ENCODE peak calls at places on chromosomes 12 and 14, in five cellular contexts. One of them, this sample, is unnamed.

GRCh38 chr12:113861708-113862312 is 104.3 kb downstream of the RBM19 start:
- DNase-seq in suprapubic skin: no peak
- DNase-seq in uterus: no peak
- DNase-seq in Peyer's patch: no peak
- DNase-seq in body of pancreas: no peak
- DNase-seq in this sample: no peak

GRCh38 chr12:114817491-114818440 is 133.8 kb upstream of the TBX3 start:
- DNase-seq in suprapubic skin: no peak
- DNase-seq in uterus: peak
- DNase-seq in Peyer's patch: no peak
- DNase-seq in body of pancreas: no peak
- DNase-seq in this sample: no peak

GRCh38 chr14:100882991-100883788 is 20.3 kb downstream of the RTL1 start:
- DNase-seq in suprapubic skin: no peak
- DNase-seq in uterus: no peak
- DNase-seq in Peyer's patch: no peak
- DNase-seq in body of pancreas: no peak
- DNase-seq in this sample: no peak

GRCh38 chr14:34018564-34019244 is 67.8 kb upstream of the EGLN3 start:
- DNase-seq in suprapubic skin: no peak
- DNase-seq in uterus: peak
- DNase-seq in Peyer's patch: no peak
- DNase-seq in body of pancreas: no peak
- DNase-seq in this sample: no peak

GRCh38 chr12:124768462-124769165 is 95.0 kb downstream of the SCARB1 start:
- DNase-seq in suprapubic skin: no peak
- DNase-seq in uterus: no peak
- DNase-seq in Peyer's patch: no peak
- DNase-seq in body of pancreas: no peak
- DNase-seq in this sample: no peak

GRCh38 chr12:704516-705242 is 41.4 kb upstream of the NINJ2 start:
- DNase-seq in suprapubic skin: no peak
- DNase-seq in uterus: no peak
- DNase-seq in Peyer's patch: no peak
- DNase-seq in body of pancreas: no peak
- DNase-seq in this sample: no peak

GRCh38 chr12:88388566-88389269 is 191.6 kb downstream of the KITLG start:
- DNase-seq in suprapubic skin: no peak
- DNase-seq in uterus: no peak
- DNase-seq in Peyer's patch: no peak
- DNase-seq in body of pancreas: no peak
- DNase-seq in this sample: no peak

GRCh38 chr12:25789520-25789919 is 169.0 kb upstream of the RASSF8 start:
- DNase-seq in suprapubic skin: no peak
- DNase-seq in uterus: no peak
- DNase-seq in Peyer's patch: no peak
- DNase-seq in body of pancreas: no peak
- DNase-seq in this sample: no peak

GRCh38 chr14:99073401-99073800 is 198.6 kb downstream of the BCL11B start:
- DNase-seq in suprapubic skin: no peak
- DNase-seq in uterus: no peak
- DNase-seq in Peyer's patch: no peak
- DNase-seq in body of pancreas: no peak
- DNase-seq in this sample: no peak
- H3K4me3 ChIP-seq in suprapubic skin: no peak
- H3K4me3 ChIP-seq in uterus: no peak
- H3K4me3 ChIP-seq in Peyer's patch: no peak
- H3K4me3 ChIP-seq in body of pancreas: no peak
- H3K4me3 ChIP-seq in this sample: no peak

GRCh38 chr12:55966408-55967281 is at the start of gene CDK2:
- DNase-seq in suprapubic skin: peak
- DNase-seq in uterus: peak
- DNase-seq in Peyer's patch: peak
- DNase-seq in body of pancreas: peak
- DNase-seq in this sample: peak
- TF ChIP-seq POLR2A in suprapubic skin: no peak
- TF ChIP-seq POLR2A in uterus: peak
- TF ChIP-seq POLR2A in Peyer's patch: peak
- TF ChIP-seq POLR2A in body of pancreas: peak
- TF ChIP-seq POLR2A in this sample: no peak

DNA sequence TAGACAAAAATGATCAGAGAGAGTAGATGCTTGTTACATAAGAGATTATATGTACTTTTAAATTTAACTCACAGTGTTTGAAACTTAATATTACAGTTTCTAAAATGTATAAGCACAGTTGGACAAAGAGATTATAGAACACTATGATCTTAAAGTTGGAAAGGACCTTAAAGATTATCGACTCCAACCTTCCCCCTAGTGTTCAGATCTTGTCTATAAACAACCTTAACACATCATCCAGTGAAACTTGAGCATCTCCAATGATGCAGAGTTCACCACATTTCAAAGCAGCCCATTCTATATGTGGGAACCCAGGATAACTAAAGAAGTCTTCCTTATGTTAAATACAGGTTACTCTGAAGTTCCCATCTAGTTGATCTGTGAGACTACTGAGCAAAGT is 480.8 kb downstream of the RMST start:
- DNase-seq in suprapubic skin: no peak
- DNase-seq in uterus: no peak
- DNase-seq in Peyer's patch: no peak
- DNase-seq in body of pancreas: no peak
- DNase-seq in this sample: no peak
- TF ChIP-seq CTCF in suprapubic skin: no peak
- TF ChIP-seq CTCF in uterus: no peak
- TF ChIP-seq CTCF in Peyer's patch: no peak
- TF ChIP-seq CTCF in body of pancreas: no peak
- TF ChIP-seq CTCF in this sample: no peak

GRCh38 chr12:105252901-105253300 is 16.9 kb upstream of the APPL2 start:
- DNase-seq in suprapubic skin: no peak
- DNase-seq in uterus: no peak
- DNase-seq in Peyer's patch: no peak
- DNase-seq in body of pancreas: no peak
- DNase-seq in this sample: no peak

GRCh38 chr12:105256921-105257320 is 20.9 kb upstream of the APPL2 start:
- DNase-seq in suprapubic skin: no peak
- DNase-seq in uterus: no peak
- DNase-seq in Peyer's patch: no peak
- DNase-seq in body of pancreas: no peak
- DNase-seq in this sample: no peak

GRCh38 chr12:105256011-105256410 is 20.0 kb upstream of the APPL2 start:
- DNase-seq in suprapubic skin: no peak
- DNase-seq in uterus: no peak
- DNase-seq in Peyer's patch: no peak
- DNase-seq in body of pancreas: no peak
- DNase-seq in this sample: no peak

GRCh38 chr12:105257321-105257728 is 21.4 kb upstream of the APPL2 start:
- DNase-seq in suprapubic skin: no peak
- DNase-seq in uterus: peak
- DNase-seq in Peyer's patch: no peak
- DNase-seq in body of pancreas: no peak
- DNase-seq in this sample: no peak

GRCh38 chr12:105253882-105254513 is 18.0 kb upstream of the APPL2 start:
- DNase-seq in suprapubic skin: no peak
- DNase-seq in uterus: no peak
- DNase-seq in Peyer's patch: no peak
- DNase-seq in body of pancreas: no peak
- DNase-seq in this sample: peak
- H3K4me3 ChIP-seq in suprapubic skin: no peak
- H3K4me3 ChIP-seq in uterus: no peak
- H3K4me3 ChIP-seq in Peyer's patch: no peak
- H3K4me3 ChIP-seq in body of pancreas: no peak
- H3K4me3 ChIP-seq in this sample: no peak

DNA sequence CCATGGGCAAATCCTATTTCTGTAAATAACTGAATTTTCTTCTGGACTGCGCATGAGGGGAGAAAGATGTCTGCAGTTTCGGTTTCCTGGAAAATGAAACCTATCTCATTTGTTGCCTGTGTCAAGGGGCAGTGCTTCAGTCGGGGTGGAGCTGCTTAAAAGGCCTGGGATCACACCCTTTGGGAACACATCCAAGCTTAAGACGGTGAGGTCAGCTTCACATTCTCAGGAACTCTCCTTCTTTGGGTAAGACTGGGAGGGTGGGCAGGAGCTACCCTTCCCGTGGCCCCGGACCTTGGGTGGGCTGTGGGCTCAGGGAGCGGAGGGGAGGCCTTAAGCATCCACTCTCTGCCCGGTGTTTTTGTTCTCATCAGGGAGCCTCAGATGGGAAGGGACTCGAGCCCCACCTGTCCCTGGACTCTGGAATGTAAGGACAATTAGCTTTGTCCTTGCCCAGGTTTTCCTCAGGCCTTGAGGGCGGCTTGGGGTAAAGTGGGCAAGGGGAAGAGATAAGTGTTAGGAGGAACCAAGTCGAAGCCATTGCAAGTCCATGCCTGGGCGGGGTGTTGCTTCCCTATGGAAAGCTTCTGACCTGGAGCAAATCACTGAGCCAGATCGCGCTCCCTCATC is at the start of gene IFI27:
- DNase-seq in suprapubic skin: peak
- DNase-seq in uterus: peak
- DNase-seq in Peyer's patch: peak
- DNase-seq in body of pancreas: no peak
- DNase-seq in this sample: peak
- TF ChIP-seq POLR2A in suprapubic skin: no peak
- TF ChIP-seq POLR2A in uterus: peak
- TF ChIP-seq POLR2A in Peyer's patch: peak
- TF ChIP-seq POLR2A in body of pancreas: peak
- TF ChIP-seq POLR2A in this sample: no peak

GRCh38 chr12:122946690-122947271 is 19.5 kb downstream of the ABCB9 start:
- DNase-seq in suprapubic skin: peak
- DNase-seq in uterus: peak
- DNase-seq in Peyer's patch: peak
- DNase-seq in body of pancreas: peak
- DNase-seq in this sample: peak

GRCh38 chr12:122948605-122949004 is 17.7 kb downstream of the ABCB9 start:
- DNase-seq in suprapubic skin: no peak
- DNase-seq in uterus: no peak
- DNase-seq in Peyer's patch: no peak
- DNase-seq in body of pancreas: no peak
- DNase-seq in this sample: no peak

GRCh38 chr12:122949405-122949804 is 16.9 kb downstream of the ABCB9 start:
- DNase-seq in suprapubic skin: no peak
- DNase-seq in uterus: no peak
- DNase-seq in Peyer's patch: no peak
- DNase-seq in body of pancreas: no peak
- DNase-seq in this sample: no peak

GRCh38 chr12:122945047-122945592 is 21.1 kb downstream of the ABCB9 start:
- DNase-seq in suprapubic skin: no peak
- DNase-seq in uterus: no peak
- DNase-seq in Peyer's patch: no peak
- DNase-seq in body of pancreas: no peak
- DNase-seq in this sample: no peak

GRCh38 chr12:122947352-122947792 is 18.9 kb downstream of the ABCB9 start:
- DNase-seq in suprapubic skin: no peak
- DNase-seq in uterus: no peak
- DNase-seq in Peyer's patch: peak
- DNase-seq in body of pancreas: peak
- DNase-seq in this sample: peak
- TF ChIP-seq CTCF in suprapubic skin: no peak
- TF ChIP-seq CTCF in uterus: no peak
- TF ChIP-seq CTCF in Peyer's patch: peak
- TF ChIP-seq CTCF in body of pancreas: peak
- TF ChIP-seq CTCF in this sample: no peak